ENCODE peak calls at places on chromosomes 12 and 14, in six cellular contexts. One of them, this sample, is unnamed. For H3K4me1, the result is how much of the 10 kb centered on the place peaks cover.

GRCh38 chr12:131835616-131836171 is 7.5 kb downstream of the MMP17 start:
- DNase-seq in GM23338: no peak
- DNase-seq in body of pancreas: no peak
- DNase-seq in CD8-positive, alpha-beta memory T cell: no peak
- DNase-seq in stomach: no peak
- DNase-seq in cardiac muscle cell: no peak
- DNase-seq in this sample: no peak

GRCh38 chr12:12538535-12538934 is 24.1 kb downstream of the DUSP16 start:
- DNase-seq in CD8-positive, alpha-beta memory T cell: no peak
- DNase-seq in body of pancreas: no peak
- DNase-seq in GM23338: no peak
- DNase-seq in cardiac muscle cell: no peak
- DNase-seq in stomach: no peak
- DNase-seq in this sample: no peak

GRCh38 chr14:64807588-64807987 is 72.1 kb downstream of the SPTB start:
- DNase-seq in stomach: no peak
- DNase-seq in cardiac muscle cell: no peak
- DNase-seq in GM23338: no peak
- DNase-seq in body of pancreas: no peak
- DNase-seq in CD8-positive, alpha-beta memory T cell: no peak
- DNase-seq in this sample: peak

GRCh38 chr14:20469890-20470858 is 968 bp downstream of the PNP start:
- DNase-seq in body of pancreas: peak
- DNase-seq in cardiac muscle cell: peak
- DNase-seq in stomach: peak
- DNase-seq in GM23338: peak
- DNase-seq in CD8-positive, alpha-beta memory T cell: peak
- DNase-seq in this sample: peak

GRCh38 chr12:131865196-131865875 is 29.1 kb upstream of the ULK1 start:
- DNase-seq in stomach: no peak
- DNase-seq in CD8-positive, alpha-beta memory T cell: no peak
- DNase-seq in body of pancreas: no peak
- DNase-seq in cardiac muscle cell: no peak
- DNase-seq in GM23338: no peak
- DNase-seq in this sample: no peak

GRCh38 chr14:44300911-44301310 is 206.2 kb downstream of the FSCB start:
- DNase-seq in CD8-positive, alpha-beta memory T cell: no peak
- DNase-seq in body of pancreas: no peak
- DNase-seq in stomach: no peak
- DNase-seq in GM23338: no peak
- DNase-seq in cardiac muscle cell: no peak
- DNase-seq in this sample: no peak

GRCh38 chr14:98197933-98198332 is 1074.1 kb downstream of the BCL11B start:
- DNase-seq in cardiac muscle cell: no peak
- DNase-seq in CD8-positive, alpha-beta memory T cell: no peak
- DNase-seq in stomach: no peak
- DNase-seq in body of pancreas: no peak
- DNase-seq in GM23338: no peak
- DNase-seq in this sample: no peak

GRCh38 chr12:110934093-110934852 is 13.9 kb upstream of the MYL2 start:
- DNase-seq in cardiac muscle cell: no peak
- DNase-seq in stomach: no peak
- DNase-seq in body of pancreas: no peak
- DNase-seq in CD8-positive, alpha-beta memory T cell: no peak
- DNase-seq in GM23338: peak
- DNase-seq in this sample: no peak

GRCh38 chr12:64097346-64098105 is 124.6 kb downstream of the KICS2 start:
- DNase-seq in stomach: no peak
- DNase-seq in CD8-positive, alpha-beta memory T cell: no peak
- DNase-seq in GM23338: no peak
- DNase-seq in cardiac muscle cell: peak
- DNase-seq in body of pancreas: no peak
- DNase-seq in this sample: no peak

GRCh38 chr12:64931981-64932380 is 107.5 kb downstream of the TBC1D30 start:
- DNase-seq in cardiac muscle cell: no peak
- DNase-seq in GM23338: no peak
- DNase-seq in body of pancreas: no peak
- DNase-seq in CD8-positive, alpha-beta memory T cell: no peak
- DNase-seq in stomach: no peak
- DNase-seq in this sample: no peak

GRCh38 chr12:101566318-101566717 is 28.5 kb upstream of the MYBPC1 start:
- DNase-seq in GM23338: peak
- DNase-seq in stomach: no peak
- DNase-seq in cardiac muscle cell: no peak
- DNase-seq in CD8-positive, alpha-beta memory T cell: no peak
- DNase-seq in body of pancreas: no peak
- DNase-seq in this sample: no peak

GRCh38 chr12:22409071-22409951 is 74.8 kb upstream of the ST8SIA1 start:
- DNase-seq in cardiac muscle cell: no peak
- DNase-seq in CD8-positive, alpha-beta memory T cell: peak
- DNase-seq in stomach: no peak
- DNase-seq in body of pancreas: no peak
- DNase-seq in GM23338: no peak
- DNase-seq in this sample: peak

GRCh38 chr12:9364224-9365176 is 156.3 kb upstream of the PZP start:
- DNase-seq in cardiac muscle cell: peak
- DNase-seq in body of pancreas: no peak
- DNase-seq in stomach: no peak
- DNase-seq in GM23338: peak
- DNase-seq in CD8-positive, alpha-beta memory T cell: no peak
- DNase-seq in this sample: no peak

GRCh38 chr12:58764100-58764953 is 156.0 kb downstream of the LRIG3 start:
- DNase-seq in CD8-positive, alpha-beta memory T cell: no peak
- DNase-seq in stomach: no peak
- DNase-seq in GM23338: no peak
- DNase-seq in body of pancreas: no peak
- DNase-seq in cardiac muscle cell: no peak
- DNase-seq in this sample: no peak

GRCh38 chr12:56953314-56953713 is 4.1 kb downstream of the RDH16 start:
- DNase-seq in body of pancreas: no peak
- DNase-seq in GM23338: no peak
- DNase-seq in cardiac muscle cell: no peak
- DNase-seq in stomach: no peak
- DNase-seq in CD8-positive, alpha-beta memory T cell: no peak
- DNase-seq in this sample: no peak

GRCh38 chr12:6074979-6075585 is 49.4 kb downstream of the VWF start:
- DNase-seq in CD8-positive, alpha-beta memory T cell: peak
- DNase-seq in cardiac muscle cell: peak
- DNase-seq in stomach: peak
- DNase-seq in GM23338: peak
- DNase-seq in body of pancreas: no peak
- DNase-seq in this sample: peak

GRCh38 chr12:26767116-26767515 is 65.9 kb downstream of the ITPR2 start:
- DNase-seq in CD8-positive, alpha-beta memory T cell: no peak
- DNase-seq in cardiac muscle cell: no peak
- DNase-seq in stomach: no peak
- DNase-seq in GM23338: peak
- DNase-seq in body of pancreas: no peak
- DNase-seq in this sample: no peak

GRCh38 chr14:48325486-48325885 is 650.1 kb upstream of the MDGA2 start:
- DNase-seq in stomach: no peak
- DNase-seq in GM23338: no peak
- DNase-seq in cardiac muscle cell: no peak
- DNase-seq in body of pancreas: no peak
- DNase-seq in CD8-positive, alpha-beta memory T cell: no peak
- DNase-seq in this sample: no peak

GRCh38 chr14:101025131-101025530 is 121.6 kb upstream of the RTL1 start:
- DNase-seq in stomach: no peak
- DNase-seq in body of pancreas: no peak
- DNase-seq in GM23338: no peak
- DNase-seq in cardiac muscle cell: no peak
- DNase-seq in CD8-positive, alpha-beta memory T cell: peak
- DNase-seq in this sample: peak

GRCh38 chr12:62530596-62530995 is 64.0 kb downstream of the MON2 start:
- DNase-seq in GM23338: no peak
- DNase-seq in cardiac muscle cell: peak
- DNase-seq in body of pancreas: no peak
- DNase-seq in stomach: no peak
- DNase-seq in CD8-positive, alpha-beta memory T cell: no peak
- DNase-seq in this sample: no peak

GRCh38 chr14:20494935-20495766 is 10.2 kb upstream of the RNASE10 start:
- DNase-seq in cardiac muscle cell: peak
- DNase-seq in CD8-positive, alpha-beta memory T cell: no peak
- DNase-seq in stomach: no peak
- DNase-seq in body of pancreas: no peak
- DNase-seq in GM23338: no peak
- DNase-seq in this sample: no peak

GRCh38 chr12:111182391-111182790 is 186.5 kb downstream of the PHETA1 start:
- DNase-seq in CD8-positive, alpha-beta memory T cell: no peak
- DNase-seq in stomach: no peak
- DNase-seq in cardiac muscle cell: no peak
- DNase-seq in GM23338: no peak
- DNase-seq in body of pancreas: no peak
- DNase-seq in this sample: no peak

GRCh38 chr14:81565441-81566290 is 32.0 kb upstream of the SEL1L start:
- DNase-seq in CD8-positive, alpha-beta memory T cell: no peak
- DNase-seq in cardiac muscle cell: peak
- DNase-seq in stomach: no peak
- DNase-seq in GM23338: peak
- DNase-seq in body of pancreas: peak
- DNase-seq in this sample: no peak

GRCh38 chr12:29288031-29288430 is 92.9 kb downstream of the ERGIC2 start:
- DNase-seq in cardiac muscle cell: no peak
- DNase-seq in CD8-positive, alpha-beta memory T cell: no peak
- DNase-seq in stomach: no peak
- DNase-seq in body of pancreas: no peak
- DNase-seq in GM23338: no peak
- DNase-seq in this sample: no peak

GRCh38 chr12:41151789-41152188 is 36.3 kb upstream of the PDZRN4 start:
- DNase-seq in body of pancreas: no peak
- DNase-seq in GM23338: no peak
- DNase-seq in cardiac muscle cell: no peak
- DNase-seq in CD8-positive, alpha-beta memory T cell: no peak
- DNase-seq in stomach: no peak
- DNase-seq in this sample: no peak

GRCh38 chr14:89563503-89563902 is 146.5 kb upstream of the FOXN3 start:
- DNase-seq in GM23338: no peak
- DNase-seq in cardiac muscle cell: no peak
- DNase-seq in stomach: no peak
- DNase-seq in CD8-positive, alpha-beta memory T cell: no peak
- DNase-seq in body of pancreas: no peak
- DNase-seq in this sample: no peak

GRCh38 chr12:12714276-12715001 is 2.7 kb upstream of the CDKN1B start:
- DNase-seq in body of pancreas: peak
- DNase-seq in cardiac muscle cell: no peak
- DNase-seq in CD8-positive, alpha-beta memory T cell: peak
- DNase-seq in GM23338: peak
- DNase-seq in stomach: peak
- DNase-seq in this sample: peak

GRCh38 chr14:63486729-63487128 is 56.4 kb downstream of the PPP2R5E start:
- DNase-seq in body of pancreas: no peak
- DNase-seq in CD8-positive, alpha-beta memory T cell: no peak
- DNase-seq in GM23338: no peak
- DNase-seq in stomach: no peak
- DNase-seq in cardiac muscle cell: no peak
- DNase-seq in this sample: no peak
- H3K27ac ChIP-seq in body of pancreas: no peak
- H3K27ac ChIP-seq in CD8-positive, alpha-beta memory T cell: no peak
- H3K27ac ChIP-seq in GM23338: no peak
- H3K27ac ChIP-seq in stomach: no peak
- H3K27ac ChIP-seq in cardiac muscle cell: no peak
- H3K27ac ChIP-seq in this sample: no peak

DNA sequence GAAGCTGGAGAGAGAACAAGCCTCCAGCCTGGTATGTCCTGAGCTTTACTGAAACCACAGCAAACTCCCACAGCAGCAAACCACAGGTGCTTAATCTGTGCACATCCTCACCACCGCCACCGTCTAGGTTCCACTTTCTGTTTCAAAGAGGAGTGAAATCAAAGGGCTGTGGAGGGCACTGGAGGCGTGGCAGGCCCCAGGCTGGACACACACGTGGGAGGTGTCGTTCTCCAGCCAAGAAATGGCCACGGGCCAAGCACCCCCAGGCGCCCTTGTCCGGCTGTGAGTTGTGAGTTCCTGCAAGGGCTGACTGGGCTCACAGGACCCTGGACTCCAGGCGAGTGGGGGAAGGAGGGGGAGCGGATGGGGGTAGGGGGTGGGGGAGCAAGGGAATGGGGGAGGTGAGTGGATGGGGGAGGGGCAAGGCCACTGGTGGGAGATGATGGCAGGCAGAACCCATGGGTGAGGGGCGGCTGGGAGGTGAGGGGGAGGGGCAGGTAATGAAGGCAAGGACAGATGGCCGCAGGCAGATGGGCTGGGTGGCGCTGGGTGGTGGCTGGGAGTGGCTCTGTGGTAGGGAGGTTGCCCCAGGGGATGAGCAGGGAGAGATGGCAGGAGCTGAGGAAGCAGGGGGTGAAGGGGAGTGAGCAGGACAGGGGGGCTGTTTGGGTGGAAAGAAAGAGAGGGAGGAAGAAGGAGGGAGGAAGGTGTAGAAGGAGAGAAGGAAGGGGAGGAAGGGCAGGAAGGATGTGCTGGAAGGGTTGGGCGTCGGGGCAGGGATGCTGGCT is 86.7 kb downstream of the NCOR2 start:
- DNase-seq in GM23338: no peak
- DNase-seq in cardiac muscle cell: peak
- DNase-seq in body of pancreas: peak
- DNase-seq in CD8-positive, alpha-beta memory T cell: peak
- DNase-seq in stomach: peak
- DNase-seq in this sample: peak
- H3K4me1 ChIP-seq in GM23338: under half
- H3K4me1 ChIP-seq in cardiac muscle cell: under half
- H3K4me1 ChIP-seq in body of pancreas: under half
- H3K4me1 ChIP-seq in CD8-positive, alpha-beta memory T cell: under half
- H3K4me1 ChIP-seq in stomach: under half
- H3K4me1 ChIP-seq in this sample: half or more

GRCh38 chr14:102693006-102693755 is 84.1 kb upstream of the TRAF3 start:
- DNase-seq in CD8-positive, alpha-beta memory T cell: no peak
- DNase-seq in cardiac muscle cell: no peak
- DNase-seq in body of pancreas: no peak
- DNase-seq in stomach: no peak
- DNase-seq in GM23338: peak
- DNase-seq in this sample: no peak

GRCh38 chr14:102690509-102691286 is 86.6 kb upstream of the TRAF3 start:
- DNase-seq in cardiac muscle cell: no peak
- DNase-seq in CD8-positive, alpha-beta memory T cell: no peak
- DNase-seq in stomach: peak
- DNase-seq in GM23338: no peak
- DNase-seq in body of pancreas: peak
- DNase-seq in this sample: no peak

GRCh38 chr14:102691763-102692162 is 85.5 kb upstream of the TRAF3 start:
- DNase-seq in stomach: no peak
- DNase-seq in cardiac muscle cell: no peak
- DNase-seq in GM23338: no peak
- DNase-seq in CD8-positive, alpha-beta memory T cell: no peak
- DNase-seq in body of pancreas: no peak
- DNase-seq in this sample: no peak

GRCh38 chr14:102694530-102695171 is 82.6 kb upstream of the TRAF3 start:
- DNase-seq in stomach: peak
- DNase-seq in GM23338: peak
- DNase-seq in cardiac muscle cell: peak
- DNase-seq in body of pancreas: peak
- DNase-seq in CD8-positive, alpha-beta memory T cell: peak
- DNase-seq in this sample: no peak

GRCh38 chr14:102692334-102692733 is 84.9 kb upstream of the TRAF3 start:
- DNase-seq in body of pancreas: no peak
- DNase-seq in cardiac muscle cell: no peak
- DNase-seq in stomach: no peak
- DNase-seq in CD8-positive, alpha-beta memory T cell: no peak
- DNase-seq in GM23338: no peak
- DNase-seq in this sample: no peak
- H3K27ac ChIP-seq in body of pancreas: no peak
- H3K27ac ChIP-seq in cardiac muscle cell: peak
- H3K27ac ChIP-seq in stomach: no peak
- H3K27ac ChIP-seq in CD8-positive, alpha-beta memory T cell: no peak
- H3K27ac ChIP-seq in GM23338: peak
- H3K27ac ChIP-seq in this sample: no peak

GRCh38 chr14:92615451-92615850 is 101.9 kb downstream of the RIN3 start:
- DNase-seq in body of pancreas: no peak
- DNase-seq in cardiac muscle cell: no peak
- DNase-seq in stomach: no peak
- DNase-seq in CD8-positive, alpha-beta memory T cell: peak
- DNase-seq in GM23338: no peak
- DNase-seq in this sample: peak
- H3K4me1 ChIP-seq in body of pancreas: under half
- H3K4me1 ChIP-seq in cardiac muscle cell: under half
- H3K4me1 ChIP-seq in stomach: under half
- H3K4me1 ChIP-seq in CD8-positive, alpha-beta memory T cell: half or more
- H3K4me1 ChIP-seq in GM23338: under half
- H3K4me1 ChIP-seq in this sample: under half

This sample was measured in spleen.